ENCODE peak calls at places on chromosome 20, in four cellular contexts. P, Q, N and D are unnamed samples.

GRCh38 chr20:25051386-25052155 is 6.4 kb downstream of the ACSS1 start:
- DNase-seq in Q (no peak), N (no peak), P (no peak), D (no peak)

GRCh38 chr20:61391812-61392520 is 139.9 kb downstream of the CDH4 start:
- DNase-seq in Q (no peak), N (no peak), P (no peak), D (no peak)

GRCh38 chr20:46081074-46081473 is 8.7 kb downstream of the NCOA5 start:
- DNase-seq in N (no peak), P (no peak), Q (no peak), D (no peak)

GRCh38 chr20:36548006-36548315 is 6.6 kb downstream of the MYL9 start:
- DNase-seq in Q (no peak), P (no peak), N (no peak), D (peak; percentile 46)

GRCh38 chr20:15406072-15406471 is 1068.7 kb upstream of the FLRT3 start:
- DNase-seq in N (no peak), Q (no peak), P (no peak), D (no peak)

GRCh38 chr20:46978871-46979536 is 84.4 kb downstream of the EYA2 start:
- DNase-seq in N (no peak), P (no peak), Q (no peak), D (no peak)

GRCh38 chr20:53923745-53924369 is 146.5 kb downstream of the BCAS1 start:
- DNase-seq in P (no peak), Q (no peak), N (no peak), D (no peak)

GRCh38 chr20:22411568-22412450 is 172.6 kb downstream of the FOXA2 start:
- DNase-seq in Q (no peak), P (no peak), N (peak; percentile 73), D (no peak)

GRCh38 chr20:19338960-19339359 is 126.5 kb downstream of the SLC24A3 start:
- DNase-seq in Q (no peak), P (no peak), N (no peak), D (no peak)

DNA sequence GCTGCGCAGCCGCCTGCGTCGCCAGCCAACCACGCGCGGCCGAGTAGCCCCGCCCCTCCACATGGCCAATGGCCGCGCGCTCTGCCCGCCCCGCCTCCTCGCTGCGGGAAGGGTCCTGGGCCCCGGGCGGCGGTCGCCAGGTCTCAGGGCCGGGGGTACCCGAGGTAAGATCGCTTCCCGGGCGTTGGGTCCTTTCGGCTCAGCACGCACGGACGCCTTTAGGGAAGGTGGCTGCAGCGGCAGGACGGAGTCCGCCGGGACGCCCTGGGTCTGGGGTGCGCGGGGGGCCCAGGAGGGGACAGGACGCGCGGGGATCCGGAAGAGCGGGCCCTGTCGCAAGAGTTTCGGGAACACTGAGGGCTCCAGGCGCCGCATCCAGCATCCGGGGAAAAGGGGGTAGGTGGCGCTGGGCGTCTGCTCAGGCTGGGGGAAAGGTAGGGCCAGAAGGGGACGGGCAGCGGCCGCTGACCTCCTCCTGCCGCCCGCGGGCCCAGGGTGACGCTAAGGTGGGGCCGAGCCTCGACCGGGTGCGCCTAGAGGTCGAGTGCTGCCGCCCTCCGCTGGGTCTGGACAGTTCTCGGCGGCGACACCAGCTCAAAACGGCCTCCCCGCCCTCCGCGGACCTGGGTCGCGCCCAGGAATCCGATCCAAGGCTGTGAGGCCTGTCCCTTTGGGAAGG is at the start of gene MAVS:
- DNase-seq in P (peak; percentile 40), Q (peak; percentile 97), N (peak; percentile 75), D (peak; percentile 84)
- H3K4me3 ChIP-seq in P (peak within 1 kb of the TSS; percentile 80), Q (peak within 1 kb of the TSS; percentile 99), N (peak within 1 kb of the TSS; percentile 91), D (peak within 1 kb of the TSS; percentile 99)

DNA sequence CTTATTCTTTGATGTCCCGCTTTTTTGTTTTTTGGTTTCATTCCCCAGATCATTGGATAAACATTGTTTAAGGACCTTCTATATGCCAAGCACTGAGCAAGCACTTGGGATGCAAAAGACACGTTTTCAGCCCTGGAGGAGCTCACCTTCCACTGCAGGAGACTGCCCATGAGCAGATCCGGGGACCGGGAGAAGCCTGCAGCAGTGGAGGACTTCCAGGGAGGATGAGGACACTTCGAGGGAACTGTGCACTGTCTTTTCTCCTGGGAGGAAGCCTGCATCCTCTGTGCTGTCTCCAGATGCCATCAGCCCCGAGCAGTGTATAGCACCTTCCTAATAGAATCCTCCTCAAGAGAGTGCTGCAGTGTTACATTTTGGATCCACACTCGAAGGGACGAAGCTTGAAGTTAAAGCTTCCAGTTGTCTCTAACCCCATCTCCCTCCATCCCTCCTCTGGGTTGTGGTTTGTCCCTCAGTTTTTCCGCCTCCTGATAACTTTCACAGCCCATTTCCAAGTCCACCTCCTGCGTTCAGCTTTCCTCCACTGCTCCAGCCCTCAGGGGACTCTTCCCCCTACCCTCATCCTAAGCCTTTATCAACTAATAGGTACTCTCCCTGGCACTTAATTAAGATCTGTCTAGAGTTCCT is 5.8 kb upstream of the KCNG1 start:
- DNase-seq in Q (no peak), P (no peak), N (no peak), D (no peak)
- H3K27me3 ChIP-seq in Q (peaks cover 16% of the 10 kb centered on the region), P (peaks cover 41% of the 10 kb centered on the region), N (peaks cover 44% of the 10 kb centered on the region), D (peaks cover 50% of the 10 kb centered on the region)

DNA sequence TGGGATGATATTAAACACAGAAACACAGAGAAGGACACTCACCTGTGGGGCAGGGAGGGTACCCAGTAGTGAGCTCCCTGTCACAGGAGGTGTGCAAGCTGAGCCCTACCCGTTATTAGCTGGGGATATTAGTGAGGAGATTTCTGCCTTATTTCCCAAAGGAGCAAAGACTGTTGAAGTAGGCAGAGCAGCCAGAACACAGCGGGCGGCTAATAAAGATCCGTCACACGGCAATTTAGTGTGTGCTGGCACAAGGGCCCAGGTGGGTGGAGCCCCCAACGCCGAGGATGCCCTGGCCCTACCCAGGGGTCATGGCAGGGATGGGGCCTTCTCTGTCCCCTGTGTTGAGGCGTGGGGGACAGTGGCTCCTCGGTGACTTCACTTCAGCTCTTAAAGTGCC is 8.3 kb downstream of the VSTM2L start:
- DNase-seq in Q (no peak), P (no peak), N (no peak), D (no peak)
- H3K4me1 ChIP-seq in Q (peaks cover 8% of the 10 kb centered on the region), P (peaks cover 2% of the 10 kb centered on the region), N (peaks cover 3% of the 10 kb centered on the region), D (peaks cover 20% of the 10 kb centered on the region)

DNA sequence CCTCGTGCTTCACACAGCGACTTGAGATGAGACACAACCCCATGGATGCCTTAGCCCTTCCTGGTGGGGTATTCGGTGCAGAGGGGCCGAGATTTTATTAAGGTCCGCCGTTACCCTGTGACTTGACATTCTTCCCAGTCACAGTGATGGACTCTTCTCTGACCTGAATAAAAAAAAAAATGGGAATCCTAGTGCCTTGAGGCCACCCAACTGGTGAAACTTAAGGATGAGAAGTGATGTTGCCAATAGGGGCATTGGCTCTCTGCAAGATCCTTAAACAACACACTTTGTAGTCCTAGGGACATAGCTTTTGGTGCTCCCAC is 740 bp upstream of the ADNP start:
- DNase-seq in N (no peak), P (no peak), Q (no peak), D (no peak)
- H3K4me3 ChIP-seq in N (no peak overlapping the region), P (peak overlapping the region; percentile 55), Q (peak overlapping the region; percentile 80), D (peak overlapping the region; percentile 46)

GRCh38 chr20:57263767-57264150 is 2.7 kb downstream of the BMP7 start:
- DNase-seq in P (no peak), N (no peak), Q (no peak), D (no peak)
- H3K27me3 ChIP-seq in P (no peaks in the 10 kb centered on the region), N (peaks cover 35% of the 10 kb centered on the region), Q (peaks cover 59% of the 10 kb centered on the region), D (peaks cover 29% of the 10 kb centered on the region)

GRCh38 chr20:50538276-50538675 is 28.1 kb downstream of the PTPN1 start:
- DNase-seq in Q (no peak), P (no peak), N (no peak), D (no peak)
- H3K4me1 ChIP-seq in Q (peaks cover 59% of the 10 kb centered on the region), P (peaks cover 90% of the 10 kb centered on the region), N (peaks cover 31% of the 10 kb centered on the region), D (peaks cover 4% of the 10 kb centered on the region)

GRCh38 chr20:58553841-58554240 is 38.6 kb upstream of the APCDD1L start:
- DNase-seq in Q (no peak), P (no peak), N (peak; percentile 61), D (no peak)

GRCh38 chr20:58553166-58553696 is 38.0 kb upstream of the APCDD1L start:
- DNase-seq in P (no peak), N (no peak), Q (no peak), D (no peak)

GRCh38 chr20:58554541-58554940 is 39.3 kb upstream of the APCDD1L start:
- DNase-seq in Q (no peak), N (no peak), P (no peak), D (no peak)

GRCh38 chr20:58556961-58557360 is 41.8 kb upstream of the APCDD1L start:
- DNase-seq in Q (no peak), P (no peak), N (no peak), D (no peak)

GRCh38 chr20:58555078-58555765 is 40.0 kb upstream of the APCDD1L start:
- DNase-seq in Q (no peak), P (no peak), N (peak; percentile 74), D (no peak)
- H3K4me3 ChIP-seq in Q (no peak overlapping the region), P (no peak overlapping the region), N (no peak overlapping the region), D (no peak overlapping the region)

DNA sequence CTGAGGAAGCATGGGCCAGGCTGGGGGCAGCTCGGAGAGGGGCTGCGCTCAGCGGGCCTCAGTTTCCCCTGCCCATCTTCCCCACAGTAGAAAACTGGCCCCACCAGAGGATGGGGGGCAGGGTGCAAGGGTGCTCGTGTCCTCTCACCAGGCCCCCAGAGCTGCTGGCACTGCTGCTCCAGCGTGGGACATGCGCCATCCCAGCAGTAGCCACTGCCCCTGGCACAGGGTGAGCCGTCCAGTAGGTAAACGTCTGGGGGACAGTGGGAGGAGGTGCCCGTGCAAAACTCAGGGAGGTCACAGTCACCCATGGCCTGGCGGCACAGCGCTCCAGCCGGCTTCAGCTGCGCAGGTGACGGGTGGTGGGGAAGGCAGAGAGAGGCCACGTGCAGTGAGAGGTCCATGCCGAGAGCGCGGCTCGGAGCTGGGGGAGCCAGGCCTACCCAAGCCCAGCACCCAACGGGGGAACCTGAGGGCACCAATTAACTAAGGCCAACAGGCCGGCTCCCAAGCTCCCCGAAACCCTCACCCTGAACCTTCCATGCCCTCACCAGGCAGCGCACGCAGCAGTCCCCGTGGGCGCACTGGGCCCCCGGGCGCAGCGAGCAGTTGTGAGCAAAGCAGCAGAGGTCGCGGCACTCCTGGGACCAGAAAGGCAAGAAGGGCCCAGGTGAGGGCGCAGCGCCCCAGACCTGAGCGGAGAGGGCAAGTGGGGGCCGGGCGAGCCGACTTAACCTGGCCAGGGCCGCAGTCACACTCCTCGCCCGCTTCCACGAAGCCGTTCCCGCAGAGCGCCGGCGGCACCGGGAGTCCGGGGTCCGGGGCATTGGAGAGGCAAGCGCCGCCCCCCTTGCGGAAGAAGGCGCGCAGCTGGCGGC is 9.0 kb upstream of the GFRA4 start:
- DNase-seq in N (no peak), Q (no peak), P (no peak), D (no peak)
- H3K27me3 ChIP-seq in N (no peaks in the 10 kb centered on the region), Q (peaks cover 36% of the 10 kb centered on the region), P (peaks cover 5% of the 10 kb centered on the region), D (peaks cover 44% of the 10 kb centered on the region)